ENCODE peak calls at places on chromosomes 4 and X, in five cellular contexts. One of them, this sample, is unnamed.

GRCh38 chrX:126165401-126165720 is 728 bp downstream of the DCAF12L2 start:
- DNase-seq in brain microvascular endothelial cell: no peak
- DNase-seq in cardiac muscle cell: no peak
- DNase-seq in spleen: peak; percentile 66
- DNase-seq in lower lobe of right lung: no peak
- DNase-seq in this sample: no peak

GRCh38 chr4:41260315-41260714 is 3.6 kb downstream of the UCHL1 start:
- DNase-seq in brain microvascular endothelial cell: no peak
- DNase-seq in cardiac muscle cell: no peak
- DNase-seq in spleen: no peak
- DNase-seq in lower lobe of right lung: no peak
- DNase-seq in this sample: no peak

GRCh38 chr4:105399535-105400161 is 74.2 kb downstream of the PPA2 start:
- DNase-seq in brain microvascular endothelial cell: peak; percentile 85
- DNase-seq in cardiac muscle cell: peak; percentile 83
- DNase-seq in spleen: no peak
- DNase-seq in lower lobe of right lung: no peak
- DNase-seq in this sample: peak; percentile 68

GRCh38 chr4:168515222-168516011 is 18.6 kb downstream of the PALLD start:
- DNase-seq in brain microvascular endothelial cell: no peak
- DNase-seq in cardiac muscle cell: no peak
- DNase-seq in spleen: no peak
- DNase-seq in lower lobe of right lung: no peak
- DNase-seq in this sample: no peak

GRCh38 chr4:100907465-100908454 is 389.9 kb upstream of the EMCN start:
- DNase-seq in brain microvascular endothelial cell: no peak
- DNase-seq in cardiac muscle cell: peak; percentile 35
- DNase-seq in spleen: no peak
- DNase-seq in lower lobe of right lung: no peak
- DNase-seq in this sample: no peak

GRCh38 chr4:184056877-184057276 is 151.8 kb downstream of the STOX2 start:
- DNase-seq in brain microvascular endothelial cell: no peak
- DNase-seq in cardiac muscle cell: no peak
- DNase-seq in spleen: no peak
- DNase-seq in lower lobe of right lung: no peak
- DNase-seq in this sample: no peak

GRCh38 chr4:155473420-155474095 is 96.8 kb upstream of the MAP9 start:
- DNase-seq in brain microvascular endothelial cell: no peak
- DNase-seq in cardiac muscle cell: no peak
- DNase-seq in spleen: no peak
- DNase-seq in lower lobe of right lung: no peak
- DNase-seq in this sample: no peak

GRCh38 chr4:139889194-139889762 is 223.7 kb downstream of the MGST2 start:
- DNase-seq in brain microvascular endothelial cell: no peak
- DNase-seq in cardiac muscle cell: no peak
- DNase-seq in spleen: no peak
- DNase-seq in lower lobe of right lung: no peak
- DNase-seq in this sample: no peak

GRCh38 chr4:10677796-10678497 is 6.6 kb downstream of the CLNK start:
- DNase-seq in brain microvascular endothelial cell: no peak
- DNase-seq in cardiac muscle cell: no peak
- DNase-seq in spleen: no peak
- DNase-seq in lower lobe of right lung: no peak
- DNase-seq in this sample: no peak

GRCh38 chr4:68445111-68445510 is 2.2 kb upstream of the TMPRSS11E start:
- DNase-seq in brain microvascular endothelial cell: no peak
- DNase-seq in cardiac muscle cell: no peak
- DNase-seq in spleen: no peak
- DNase-seq in lower lobe of right lung: no peak
- DNase-seq in this sample: no peak

GRCh38 chr4:124028172-124028571 is 631.6 kb downstream of the SPRY1 start:
- DNase-seq in brain microvascular endothelial cell: no peak
- DNase-seq in cardiac muscle cell: peak; percentile 90
- DNase-seq in spleen: no peak
- DNase-seq in lower lobe of right lung: no peak
- DNase-seq in this sample: no peak
- TF ChIP-seq CTCF in brain microvascular endothelial cell: no peak
- TF ChIP-seq CTCF in cardiac muscle cell: no peak
- TF ChIP-seq CTCF in spleen: no peak
- TF ChIP-seq CTCF in lower lobe of right lung: no peak
- TF ChIP-seq CTCF in this sample: no peak

GRCh38 chr4:576991-577498 is 950 bp upstream of the TMEM271 start:
- DNase-seq in brain microvascular endothelial cell: no peak
- DNase-seq in cardiac muscle cell: no peak
- DNase-seq in spleen: peak; percentile 43
- DNase-seq in lower lobe of right lung: no peak
- DNase-seq in this sample: no peak

GRCh38 chr4:574346-575161 is 1.5 kb downstream of the TMEM271 start:
- DNase-seq in brain microvascular endothelial cell: no peak
- DNase-seq in cardiac muscle cell: no peak
- DNase-seq in spleen: peak; percentile 58
- DNase-seq in lower lobe of right lung: no peak
- DNase-seq in this sample: no peak

GRCh38 chr4:575281-576141 is 584 bp downstream of the TMEM271 start:
- DNase-seq in brain microvascular endothelial cell: peak; percentile 52
- DNase-seq in cardiac muscle cell: peak; percentile 85
- DNase-seq in spleen: peak; percentile 64
- DNase-seq in lower lobe of right lung: no peak
- DNase-seq in this sample: no peak

GRCh38 chr4:577499-578450 is 1.7 kb upstream of the TMEM271 start:
- DNase-seq in brain microvascular endothelial cell: no peak
- DNase-seq in cardiac muscle cell: peak; percentile 42
- DNase-seq in spleen: peak; percentile 64
- DNase-seq in lower lobe of right lung: no peak
- DNase-seq in this sample: no peak

DNA sequence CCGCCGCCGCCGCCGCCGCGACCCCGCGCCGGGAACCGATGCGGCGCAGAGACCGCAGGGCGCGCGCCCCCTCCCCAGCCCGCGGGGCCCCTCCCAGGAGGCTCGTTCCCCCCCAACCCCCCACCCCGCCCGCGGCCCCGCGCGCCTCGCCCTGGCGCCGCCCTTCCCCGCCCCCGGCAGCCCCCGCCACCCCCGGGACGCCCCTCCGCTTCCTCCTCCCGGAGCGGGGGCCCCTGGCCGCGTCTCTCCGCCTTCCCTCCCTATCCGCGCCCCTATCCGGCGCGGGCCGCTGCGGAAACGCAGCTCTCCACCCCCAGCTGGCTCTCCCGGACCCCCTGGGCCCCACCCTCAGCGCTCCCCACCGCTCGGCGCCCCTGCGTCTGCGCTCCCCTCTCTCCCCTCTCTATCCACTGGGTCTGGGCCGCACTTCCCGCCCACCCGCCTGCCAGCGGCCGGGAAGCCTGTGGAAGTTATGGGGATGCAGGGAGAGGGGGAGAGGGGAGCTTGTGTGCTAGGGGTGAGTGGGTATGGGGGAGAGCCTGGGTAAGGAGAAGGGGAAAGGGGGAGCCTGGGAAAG is at the start of gene TMEM271:
- DNase-seq in brain microvascular endothelial cell: no peak
- DNase-seq in cardiac muscle cell: no peak
- DNase-seq in spleen: peak; percentile 48
- DNase-seq in lower lobe of right lung: no peak
- DNase-seq in this sample: no peak
- H3K4me3 ChIP-seq in brain microvascular endothelial cell: no peak within 1 kb of the TSS
- H3K4me3 ChIP-seq in cardiac muscle cell: peak within 1 kb of the TSS; percentile 12
- H3K4me3 ChIP-seq in spleen: no peak within 1 kb of the TSS
- H3K4me3 ChIP-seq in lower lobe of right lung: no peak within 1 kb of the TSS
- H3K4me3 ChIP-seq in this sample: no peak within 1 kb of the TSS

DNA sequence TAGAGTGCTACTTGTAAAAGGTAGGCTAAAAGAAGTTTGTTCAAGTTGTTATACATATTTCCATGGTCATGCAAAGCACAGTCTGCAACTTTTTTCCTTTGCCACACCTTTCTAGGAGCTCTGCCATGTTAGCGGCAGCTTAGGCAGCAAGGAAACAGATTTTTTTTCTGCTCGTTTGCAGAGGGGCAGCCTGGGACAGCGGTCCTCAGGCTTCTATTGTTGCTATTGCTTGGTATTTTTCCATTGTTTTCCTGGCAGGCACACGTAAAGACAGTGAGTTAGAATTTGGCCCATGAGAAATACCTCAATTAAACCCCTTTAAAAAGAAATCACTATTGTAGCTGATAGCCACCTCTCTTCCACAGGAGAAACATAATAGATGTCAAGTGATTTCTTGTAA is 391.4 kb downstream of the SH2D1A start:
- DNase-seq in brain microvascular endothelial cell: no peak
- DNase-seq in cardiac muscle cell: no peak
- DNase-seq in spleen: no peak
- DNase-seq in lower lobe of right lung: no peak
- DNase-seq in this sample: no peak
- TF ChIP-seq CTCF in brain microvascular endothelial cell: no peak
- TF ChIP-seq CTCF in cardiac muscle cell: no peak
- TF ChIP-seq CTCF in spleen: no peak
- TF ChIP-seq CTCF in lower lobe of right lung: no peak
- TF ChIP-seq CTCF in this sample: no peak

GRCh38 chr4:145679991-145680455 is at the start of gene C4orf51:
- DNase-seq in brain microvascular endothelial cell: peak; percentile 42
- DNase-seq in cardiac muscle cell: peak; percentile 56
- DNase-seq in spleen: no peak
- DNase-seq in lower lobe of right lung: no peak
- DNase-seq in this sample: peak; percentile 9
- H3K4me3 ChIP-seq in brain microvascular endothelial cell: no peak within 1 kb of the TSS
- H3K4me3 ChIP-seq in cardiac muscle cell: no peak within 1 kb of the TSS
- H3K4me3 ChIP-seq in spleen: no peak within 1 kb of the TSS
- H3K4me3 ChIP-seq in lower lobe of right lung: no peak within 1 kb of the TSS
- H3K4me3 ChIP-seq in this sample: no peak within 1 kb of the TSS

This sample was measured in AG04449.